ENCODE peak calls at places on chromosomes 5 and 9, in ten cellular contexts. D is stimulated activated CD4-positive, alpha-beta T cell treated with anti-CD3 and anti-CD28 coated beads, Interleukin-12 subunit alpha, Interleukin-12 subunit beta, amount 100 ng/mL, for 4 hours; U is CD4-positive, CD25-positive, alpha-beta regulatory T cell; H is MM.1S; N is cardiac fibroblast; P is fibroblast of mammary gland; B is T-helper 2 cell; A is H9; I is dermis blood vessel endothelial cell; V is AG08395. Z is an unnamed sample.

GRCh38 chr5:58932057-58932594 is 349.3 kb downstream of the RAB3C start:
- DNase-seq in D (no peak), U (no peak), H (no peak), N (no peak), P (no peak), B (no peak), A (no peak), I (no peak), V (no peak), Z (no peak)

GRCh38 chr5:169627551-169627950 is 9.5 kb upstream of the DOCK2 start:
- DNase-seq in D (no peak), U (no peak), H (no peak), N (no peak), P (no peak), B (no peak), A (no peak), I (no peak), V (peak; percentile 43), Z (no peak)

GRCh38 chr9:76912631-76913275 is 6.8 kb upstream of the PRUNE2 start:
- DNase-seq in D (no peak), U (no peak), H (no peak), N (peak; percentile 79), P (peak; percentile 90), B (no peak), A (no peak), I (no peak), V (peak; percentile 60), Z (peak; percentile 74)

GRCh38 chr5:6525910-6526309 is 77.3 kb downstream of the UBE2QL1 start:
- DNase-seq in D (no peak), U (no peak), H (peak; percentile 52), N (no peak), P (peak; percentile 32), B (no peak), A (peak; percentile 61), I (peak; percentile 61), V (peak; percentile 37), Z (peak; percentile 40)

GRCh38 chr5:52856564-52856963 is 68.8 kb downstream of the ITGA1 start:
- DNase-seq in D (no peak), U (no peak), H (no peak), N (peak; percentile 77), P (peak; percentile 33), B (no peak), A (no peak), I (no peak), V (peak; percentile 21), Z (peak; percentile 7)

GRCh38 chr9:90870646-90871326 is 69.2 kb downstream of the SYK start:
- DNase-seq in D (peak; percentile 20), U (peak; percentile 42), H (peak; percentile 51), N (peak; percentile 63), P (peak; percentile 56), B (no peak), A (no peak), I (peak; percentile 66), V (peak; percentile 41), Z (peak; percentile 34)

GRCh38 chr9:123107639-123108285 is 74.3 kb downstream of the GPR21 start:
- DNase-seq in D (no peak), U (no peak), H (no peak), N (no peak), P (no peak), B (no peak), A (no peak), I (no peak), V (no peak), Z (no peak)

GRCh38 chr9:4680178-4680535 is 788 bp downstream of the CDC37L1 start:
- DNase-seq in D (no peak), U (peak; percentile 22), H (peak; percentile 12), N (peak; percentile 31), P (no peak), B (no peak), A (no peak), I (peak; percentile 36), V (no peak), Z (no peak)

GRCh38 chr5:178994580-178995340 is at the start of gene GRM6:
- DNase-seq in D (no peak), U (no peak), H (no peak), N (peak; percentile 22), P (no peak), B (no peak), A (peak; percentile 56), I (no peak), V (no peak), Z (no peak)

GRCh38 chr9:16732546-16732945 is 137.9 kb downstream of the BNC2 start:
- DNase-seq in D (no peak), U (no peak), H (no peak), N (no peak), P (no peak), B (no peak), A (no peak), I (no peak), V (no peak), Z (no peak)

GRCh38 chr5:167897371-167897770 is 394.1 kb upstream of the WWC1 start:
- DNase-seq in D (no peak), U (no peak), H (no peak), N (no peak), P (no peak), B (no peak), A (no peak), I (no peak), V (no peak), Z (no peak)